ENCODE peak calls at places on chromosome 18, in four cellular contexts. One of them, this sample, is unnamed.
A peak's percentile ranks its signal among the peaks of the same experiment; 100 is the strongest.

GRCh38 chr18:5543854-5544389 is at the start of gene EPB41L3:
- DNase-seq in EL: no peak
- DNase-seq in endothelial cell: peak; percentile 43
- DNase-seq in amniotic stem cell: no peak
- DNase-seq in this sample: peak; percentile 35

GRCh38 chr18:41767960-41768359 is 187.1 kb upstream of the PIK3C3 start:
- DNase-seq in amniotic stem cell: peak; percentile 30
- DNase-seq in endothelial cell: peak; percentile 9
- DNase-seq in EL: peak; percentile 36
- DNase-seq in this sample: peak; percentile 42

GRCh38 chr18:8634508-8634907 is 25.3 kb downstream of the RAB12 start:
- DNase-seq in amniotic stem cell: no peak
- DNase-seq in endothelial cell: no peak
- DNase-seq in EL: no peak
- DNase-seq in this sample: no peak

GRCh38 chr18:21314721-21315120 is 72.7 kb downstream of the GREB1L start:
- DNase-seq in amniotic stem cell: no peak
- DNase-seq in EL: peak; percentile 37
- DNase-seq in endothelial cell: no peak
- DNase-seq in this sample: no peak

GRCh38 chr18:58049000-58049688 is 5.1 kb downstream of the NEDD4L start:
- DNase-seq in endothelial cell: no peak
- DNase-seq in amniotic stem cell: no peak
- DNase-seq in EL: no peak
- DNase-seq in this sample: no peak

GRCh38 chr18:2889761-2890192 is 43.0 kb downstream of the EMILIN2 start:
- DNase-seq in amniotic stem cell: no peak
- DNase-seq in endothelial cell: no peak
- DNase-seq in EL: no peak
- DNase-seq in this sample: peak; percentile 27

GRCh38 chr18:70454705-70455322 is 166.0 kb downstream of the SOCS6 start:
- DNase-seq in EL: peak; percentile 69
- DNase-seq in endothelial cell: peak; percentile 57
- DNase-seq in amniotic stem cell: peak; percentile 34
- DNase-seq in this sample: peak; percentile 78

GRCh38 chr18:36744261-36744876 is 84.4 kb downstream of the TPGS2 start:
- DNase-seq in endothelial cell: no peak
- DNase-seq in amniotic stem cell: peak; percentile 72
- DNase-seq in EL: peak; percentile 54
- DNase-seq in this sample: no peak

GRCh38 chr18:77250501-77250925 is 865 bp downstream of the GALR1 start:
- DNase-seq in EL: no peak
- DNase-seq in amniotic stem cell: no peak
- DNase-seq in endothelial cell: peak; percentile 22
- DNase-seq in this sample: no peak

GRCh38 chr18:40437517-40437916 is 1517.5 kb upstream of the PIK3C3 start:
- DNase-seq in endothelial cell: no peak
- DNase-seq in amniotic stem cell: no peak
- DNase-seq in EL: no peak
- DNase-seq in this sample: no peak

GRCh38 chr18:48997681-48997984 is 46.9 kb upstream of the SMAD7 start:
- DNase-seq in EL: no peak
- DNase-seq in amniotic stem cell: no peak
- DNase-seq in endothelial cell: no peak
- DNase-seq in this sample: no peak

GRCh38 chr18:3012306-3012919 is 531 bp downstream of the LPIN2 start:
- DNase-seq in amniotic stem cell: no peak
- DNase-seq in endothelial cell: peak; percentile 42
- DNase-seq in EL: no peak
- DNase-seq in this sample: peak; percentile 57

This sample was measured in astrocyte of the spinal cord.